ENCODE peak calls at places on chromosomes 4 and X, in seven cellular contexts. A, B, F, D, H, U and E are unnamed samples.

GRCh38 chr4:163662761-163663160 is 168.3 kb downstream of the TMA16 start:
- DNase-seq in H (no peak), A (no peak), B (no peak), D (no peak), U (no peak), F (no peak), E (no peak)

GRCh38 chr4:145839151-145839550 is 99.5 kb downstream of the ZNF827 start:
- DNase-seq in B (no peak), D (no peak), F (no peak), U (no peak), A (no peak), H (no peak), E (no peak)

GRCh38 chr4:114688063-114688462 is 89.5 kb downstream of the UGT8 start:
- DNase-seq in B (no peak), U (no peak), D (no peak), H (no peak), F (no peak), A (no peak), E (no peak)

GRCh38 chr4:188146618-188147017 is 7.4 kb downstream of the TRIML1 start:
- DNase-seq in U (no peak), H (no peak), F (no peak), A (no peak), B (no peak), D (no peak), E (no peak)

GRCh38 chrX:25858273-25858880 is 279.8 kb upstream of the MAGEB18 start:
- DNase-seq in B (no peak), F (no peak), U (no peak), D (no peak), H (no peak), A (no peak), E (no peak)

GRCh38 chr4:18440527-18441215 is 419.1 kb upstream of the LCORL start:
- DNase-seq in U (no peak), F (no peak), A (no peak), H (no peak), D (no peak), B (no peak), E (no peak)

GRCh38 chr4:185470503-185471195 is 884 bp downstream of the CCDC110 start:
- DNase-seq in H (no peak), U (peak; percentile 19), A (no peak), B (peak; percentile 18), F (peak; percentile 31), D (peak; percentile 4), E (peak; percentile 14)

GRCh38 chrX:850471-850916 is 219.9 kb downstream of the SHOX start:
- DNase-seq in F (no peak), D (peak; percentile 4), H (no peak), B (no peak), A (no peak), U (no peak), E (peak; percentile 35)

GRCh38 chr4:76905521-76905920 is 7.6 kb upstream of the SOWAHB start:
- DNase-seq in H (no peak), B (no peak), F (no peak), U (no peak), A (no peak), D (no peak), E (no peak)

GRCh38 chrX:9318761-9319160 is 146.1 kb upstream of the TBL1X start:
- DNase-seq in U (no peak), D (no peak), H (no peak), A (no peak), F (no peak), B (no peak), E (no peak)

GRCh38 chr4:82782626-82783025 is 16.0 kb downstream of the SCD5 start:
- DNase-seq in D (no peak), A (no peak), B (no peak), H (no peak), U (no peak), F (no peak), E (no peak)

GRCh38 chr4:83010522-83011318 is at the start of gene LIN54:
- DNase-seq in F (peak; percentile 88), D (peak; percentile 90), A (no peak), U (peak; percentile 27), B (peak; percentile 74), H (no peak), E (peak; percentile 52)

GRCh38 chrX:115357316-115357715 is 67.8 kb downstream of the LUZP4 start:
- DNase-seq in A (no peak), F (no peak), U (no peak), B (no peak), D (no peak), H (no peak), E (no peak)

DNA sequence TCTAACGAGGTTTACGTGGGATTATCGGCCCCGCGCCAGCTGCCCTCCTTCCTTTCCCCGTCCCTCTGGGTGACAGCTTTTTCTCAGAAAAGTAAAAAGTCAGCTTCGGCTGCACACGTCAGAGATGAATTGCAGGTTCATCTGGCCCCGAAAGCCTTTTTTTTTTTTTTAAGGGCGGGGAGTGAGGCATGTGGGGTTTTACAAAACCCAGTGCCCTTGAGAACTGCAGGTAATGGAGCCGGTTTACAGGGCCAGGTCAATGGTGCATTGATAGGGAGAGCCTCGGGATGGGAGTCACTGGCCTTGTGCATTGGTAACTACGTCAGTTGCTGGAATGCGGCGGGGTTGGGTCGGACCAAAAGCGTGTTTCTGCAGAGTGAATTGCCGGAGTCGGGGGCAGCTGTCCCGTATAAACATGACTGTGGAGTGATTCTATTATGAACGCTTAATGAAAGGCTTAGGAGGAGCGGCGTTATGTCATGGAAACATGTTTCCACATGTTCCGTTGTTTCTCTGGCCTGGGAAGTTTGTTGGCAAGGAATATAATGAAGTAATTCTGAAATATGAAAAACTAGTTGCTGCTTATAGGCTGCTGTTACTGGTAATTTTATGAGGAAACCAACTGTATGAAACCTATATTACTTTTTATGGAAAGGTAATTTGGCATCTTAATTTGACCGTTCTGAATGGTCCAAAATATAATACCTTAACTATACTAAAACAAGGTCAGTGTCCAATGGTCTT is 1.1 kb downstream of the HSPA4L start:
- DNase-seq in B (peak; percentile 37), F (peak; percentile 46), A (no peak), U (peak; percentile 24), H (no peak), D (peak; percentile 77), E (peak; percentile 33)
- TF ChIP-seq JUND in B (no peak), F (no peak), A (no peak), U (no peak), H (no peak), D (no peak), E (no peak)

DNA sequence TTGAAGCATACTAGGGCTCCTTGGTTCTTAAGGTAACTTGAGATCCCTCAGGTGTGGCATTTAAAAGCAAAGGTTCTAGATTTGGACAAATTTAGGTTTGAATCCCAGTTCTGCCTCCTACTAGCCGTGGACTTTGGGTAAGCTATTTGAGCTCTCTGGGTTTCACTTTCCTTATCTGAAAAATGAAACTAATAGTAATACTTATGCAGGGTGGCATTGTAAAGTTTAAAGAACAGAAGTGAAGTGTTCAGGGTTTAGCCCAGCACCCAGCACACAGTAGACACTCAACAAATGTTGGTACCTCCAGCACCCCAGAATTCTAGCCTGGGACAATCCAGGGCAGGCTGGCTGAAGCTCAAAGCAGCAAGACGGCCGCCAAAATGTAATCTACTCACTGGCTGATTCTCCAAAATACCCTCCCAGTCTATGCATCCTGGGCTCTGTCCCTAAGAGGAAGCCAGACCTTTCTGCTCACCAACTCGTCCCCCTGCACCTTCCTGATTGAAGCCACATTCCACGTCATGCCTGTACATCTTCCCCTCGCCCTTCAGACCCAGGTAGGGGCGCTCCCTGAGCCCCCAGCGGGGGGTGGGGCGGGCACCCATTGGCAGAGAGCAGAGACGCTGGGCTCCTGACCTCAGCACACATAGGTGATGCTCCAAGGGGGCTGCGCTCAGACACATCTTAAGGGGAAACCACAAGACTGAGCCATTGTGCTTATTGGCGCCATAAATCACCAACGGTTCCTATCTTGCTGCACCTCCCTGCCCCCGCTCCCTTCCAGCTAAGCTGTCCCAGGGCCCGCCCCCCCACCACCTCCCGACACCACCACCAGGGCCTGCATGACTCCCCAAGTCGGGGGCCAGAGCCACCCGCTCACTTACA is 160.6 kb downstream of the BCOR start:
- DNase-seq in U (no peak), A (no peak), F (no peak), D (no peak), H (peak; percentile 12), B (peak; percentile 24), E (no peak)
- TF ChIP-seq JUND in U (no peak), A (no peak), F (no peak), D (no peak), H (no peak), B (no peak), E (no peak)

GRCh38 chrX:70995338-70995737 is 64.4 kb upstream of the SLC7A3 start:
- DNase-seq in F (no peak), H (no peak), A (no peak), B (no peak), D (no peak), U (no peak), E (no peak)

GRCh38 chrX:71000139-71000538 is 68.0 kb downstream of the SNX12 start:
- DNase-seq in U (no peak), A (no peak), D (no peak), H (no peak), F (no peak), B (peak; percentile 38), E (no peak)

GRCh38 chrX:70998402-70999027 is 67.6 kb upstream of the SLC7A3 start:
- DNase-seq in A (no peak), B (no peak), F (no peak), U (no peak), D (peak; percentile 37), H (no peak), E (no peak)
- TF ChIP-seq JUND in A (no peak), B (no peak), F (no peak), U (no peak), D (no peak), H (no peak), E (no peak)

GRCh38 chr4:138595171-138595570 is 353.0 kb upstream of the SLC7A11 start:
- DNase-seq in F (no peak), B (no peak), A (no peak), D (no peak), U (no peak), H (no peak), E (no peak)
- TF ChIP-seq JUND in F (no peak), B (no peak), A (no peak), D (no peak), U (no peak), H (no peak), E (no peak)

GRCh38 chr4:141731481-141731880 is 95.1 kb downstream of the IL15 start:
- DNase-seq in H (no peak), D (no peak), F (no peak), A (no peak), U (no peak), B (no peak), E (no peak)
- TF ChIP-seq JUND in H (no peak), D (no peak), F (no peak), A (no peak), U (no peak), B (no peak), E (no peak)

GRCh38 chrX:131595120-131595519 is 51.2 kb downstream of the OR13H1 start:
- DNase-seq in A (no peak), B (no peak), F (no peak), D (no peak), H (no peak), U (no peak), E (no peak)
- TF ChIP-seq JUND in A (no peak), B (no peak), F (peak; percentile 57), D (no peak), H (no peak), U (no peak), E (no peak)

DNA sequence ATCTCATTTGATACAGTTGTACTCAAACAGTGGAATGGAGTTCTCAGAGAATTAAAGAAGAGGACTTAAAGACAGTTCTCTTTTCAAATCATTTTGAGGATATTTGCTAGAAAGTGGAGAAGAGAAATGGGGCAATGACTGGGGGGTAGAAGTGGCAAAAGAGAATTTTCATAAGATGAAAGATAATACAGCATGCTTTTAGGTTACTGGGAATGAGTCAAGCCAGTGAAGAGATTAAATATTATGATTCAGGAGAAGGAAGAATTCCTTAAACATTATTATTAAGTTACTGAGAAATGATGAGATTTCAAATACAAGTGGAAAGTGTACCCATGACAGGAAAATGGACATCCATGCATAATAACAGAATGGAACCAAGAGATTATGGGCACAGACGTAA is 219.0 kb upstream of the DKK2 start:
- DNase-seq in H (no peak), U (no peak), D (no peak), A (no peak), B (no peak), F (no peak), E (no peak)
- TF ChIP-seq JUND in H (no peak), U (no peak), D (no peak), A (no peak), B (no peak), F (peak; percentile 90), E (no peak)